ENCODE peak calls at places on chromosomes 6 and 20, in eight cellular contexts. One of them, this sample, is unnamed.

GRCh38 chr20:57397693-57398108 is 6.5 kb downstream of the RBM38 start:
- DNase-seq in mesenchymal stem cell: no peak
- DNase-seq in cardiac muscle cell: no peak
- DNase-seq in heart left ventricle: peak; percentile 26
- DNase-seq in brain microvascular endothelial cell: no peak
- DNase-seq in CD4-positive, CD25-positive, alpha-beta regulatory T cell: peak; percentile 83
- DNase-seq in RWPE1: no peak
- DNase-seq in GM23248: no peak
- DNase-seq in this sample: no peak

GRCh38 chr20:36262440-36262839 is 26.2 kb downstream of the AAR2 start:
- DNase-seq in brain microvascular endothelial cell: no peak
- DNase-seq in RWPE1: no peak
- DNase-seq in CD4-positive, CD25-positive, alpha-beta regulatory T cell: no peak
- DNase-seq in heart left ventricle: no peak
- DNase-seq in mesenchymal stem cell: no peak
- DNase-seq in GM23248: no peak
- DNase-seq in cardiac muscle cell: no peak
- DNase-seq in this sample: no peak

GRCh38 chr6:163813979-163814493 is 399.5 kb downstream of the QKI start:
- DNase-seq in GM23248: no peak
- DNase-seq in brain microvascular endothelial cell: no peak
- DNase-seq in mesenchymal stem cell: peak; percentile 2
- DNase-seq in heart left ventricle: no peak
- DNase-seq in CD4-positive, CD25-positive, alpha-beta regulatory T cell: no peak
- DNase-seq in RWPE1: no peak
- DNase-seq in cardiac muscle cell: peak; percentile 2
- DNase-seq in this sample: no peak

GRCh38 chr6:169752074-169752623 is 727 bp downstream of the ERMARD start:
- DNase-seq in mesenchymal stem cell: peak; percentile 23
- DNase-seq in brain microvascular endothelial cell: no peak
- DNase-seq in cardiac muscle cell: no peak
- DNase-seq in CD4-positive, CD25-positive, alpha-beta regulatory T cell: no peak
- DNase-seq in RWPE1: peak; percentile 3
- DNase-seq in GM23248: peak; percentile 49
- DNase-seq in heart left ventricle: no peak
- DNase-seq in this sample: no peak

GRCh38 chr20:33229843-33230242 is 6.0 kb upstream of the BPIFA1 start:
- DNase-seq in mesenchymal stem cell: no peak
- DNase-seq in heart left ventricle: no peak
- DNase-seq in CD4-positive, CD25-positive, alpha-beta regulatory T cell: no peak
- DNase-seq in brain microvascular endothelial cell: no peak
- DNase-seq in GM23248: no peak
- DNase-seq in RWPE1: no peak
- DNase-seq in cardiac muscle cell: no peak
- DNase-seq in this sample: no peak

GRCh38 chr6:99467509-99468106 is 42.5 kb upstream of the PNISR start:
- DNase-seq in brain microvascular endothelial cell: no peak
- DNase-seq in mesenchymal stem cell: peak; percentile 33
- DNase-seq in cardiac muscle cell: peak; percentile 37
- DNase-seq in heart left ventricle: no peak
- DNase-seq in GM23248: peak; percentile 65
- DNase-seq in RWPE1: peak; percentile 43
- DNase-seq in CD4-positive, CD25-positive, alpha-beta regulatory T cell: peak; percentile 40
- DNase-seq in this sample: no peak

GRCh38 chr6:20142866-20143265 is 69.4 kb downstream of the MBOAT1 start:
- DNase-seq in GM23248: no peak
- DNase-seq in heart left ventricle: no peak
- DNase-seq in RWPE1: no peak
- DNase-seq in CD4-positive, CD25-positive, alpha-beta regulatory T cell: no peak
- DNase-seq in brain microvascular endothelial cell: no peak
- DNase-seq in cardiac muscle cell: no peak
- DNase-seq in mesenchymal stem cell: no peak
- DNase-seq in this sample: no peak

GRCh38 chr6:57303931-57304681 is 13.3 kb upstream of the PRIM2 start:
- DNase-seq in CD4-positive, CD25-positive, alpha-beta regulatory T cell: no peak
- DNase-seq in GM23248: peak; percentile 38
- DNase-seq in mesenchymal stem cell: peak; percentile 33
- DNase-seq in heart left ventricle: no peak
- DNase-seq in RWPE1: no peak
- DNase-seq in brain microvascular endothelial cell: no peak
- DNase-seq in cardiac muscle cell: peak; percentile 41
- DNase-seq in this sample: no peak

GRCh38 chr6:97497713-97498331 is 214.8 kb upstream of the MMS22L start:
- DNase-seq in CD4-positive, CD25-positive, alpha-beta regulatory T cell: peak; percentile 45
- DNase-seq in brain microvascular endothelial cell: peak; percentile 64
- DNase-seq in GM23248: peak; percentile 82
- DNase-seq in cardiac muscle cell: peak; percentile 77
- DNase-seq in mesenchymal stem cell: peak; percentile 66
- DNase-seq in RWPE1: peak; percentile 19
- DNase-seq in heart left ventricle: peak; percentile 57
- DNase-seq in this sample: peak; percentile 6

GRCh38 chr20:10634683-10635411 is 39.0 kb downstream of the JAG1 start:
- DNase-seq in GM23248: peak; percentile 43
- DNase-seq in RWPE1: no peak
- DNase-seq in CD4-positive, CD25-positive, alpha-beta regulatory T cell: no peak
- DNase-seq in cardiac muscle cell: no peak
- DNase-seq in heart left ventricle: no peak
- DNase-seq in mesenchymal stem cell: peak; percentile 73
- DNase-seq in brain microvascular endothelial cell: no peak
- DNase-seq in this sample: no peak

GRCh38 chr6:24933266-24933665 is 2.5 kb downstream of the RIPOR2 start:
- DNase-seq in heart left ventricle: no peak
- DNase-seq in GM23248: no peak
- DNase-seq in mesenchymal stem cell: no peak
- DNase-seq in CD4-positive, CD25-positive, alpha-beta regulatory T cell: no peak
- DNase-seq in RWPE1: no peak
- DNase-seq in cardiac muscle cell: no peak
- DNase-seq in brain microvascular endothelial cell: no peak
- DNase-seq in this sample: no peak

GRCh38 chr6:89527634-89528033 is 94.7 kb downstream of the ANKRD6 start:
- DNase-seq in heart left ventricle: no peak
- DNase-seq in brain microvascular endothelial cell: no peak
- DNase-seq in RWPE1: peak; percentile 15
- DNase-seq in mesenchymal stem cell: no peak
- DNase-seq in CD4-positive, CD25-positive, alpha-beta regulatory T cell: peak; percentile 27
- DNase-seq in cardiac muscle cell: no peak
- DNase-seq in GM23248: peak; percentile 7
- DNase-seq in this sample: no peak

GRCh38 chr6:140353536-140353935 is 979.1 kb upstream of the CITED2 start:
- DNase-seq in mesenchymal stem cell: no peak
- DNase-seq in GM23248: no peak
- DNase-seq in brain microvascular endothelial cell: no peak
- DNase-seq in heart left ventricle: no peak
- DNase-seq in CD4-positive, CD25-positive, alpha-beta regulatory T cell: no peak
- DNase-seq in cardiac muscle cell: no peak
- DNase-seq in RWPE1: no peak
- DNase-seq in this sample: no peak

GRCh38 chr20:5809495-5809894 is 59.3 kb downstream of the SHLD1 start:
- DNase-seq in GM23248: no peak
- DNase-seq in heart left ventricle: no peak
- DNase-seq in brain microvascular endothelial cell: no peak
- DNase-seq in cardiac muscle cell: no peak
- DNase-seq in RWPE1: no peak
- DNase-seq in CD4-positive, CD25-positive, alpha-beta regulatory T cell: no peak
- DNase-seq in mesenchymal stem cell: no peak
- DNase-seq in this sample: no peak

GRCh38 chr20:5808901-5809300 is 58.7 kb downstream of the SHLD1 start:
- DNase-seq in heart left ventricle: no peak
- DNase-seq in CD4-positive, CD25-positive, alpha-beta regulatory T cell: no peak
- DNase-seq in RWPE1: no peak
- DNase-seq in GM23248: no peak
- DNase-seq in brain microvascular endothelial cell: no peak
- DNase-seq in cardiac muscle cell: no peak
- DNase-seq in mesenchymal stem cell: no peak
- DNase-seq in this sample: no peak

GRCh38 chr20:5807431-5807830 is 57.2 kb downstream of the SHLD1 start:
- DNase-seq in RWPE1: no peak
- DNase-seq in cardiac muscle cell: no peak
- DNase-seq in GM23248: no peak
- DNase-seq in heart left ventricle: no peak
- DNase-seq in mesenchymal stem cell: no peak
- DNase-seq in brain microvascular endothelial cell: no peak
- DNase-seq in CD4-positive, CD25-positive, alpha-beta regulatory T cell: no peak
- DNase-seq in this sample: no peak

GRCh38 chr20:5806457-5807263 is 56.5 kb downstream of the SHLD1 start:
- DNase-seq in brain microvascular endothelial cell: no peak
- DNase-seq in cardiac muscle cell: no peak
- DNase-seq in GM23248: no peak
- DNase-seq in RWPE1: no peak
- DNase-seq in mesenchymal stem cell: no peak
- DNase-seq in heart left ventricle: no peak
- DNase-seq in CD4-positive, CD25-positive, alpha-beta regulatory T cell: no peak
- DNase-seq in this sample: no peak

DNA sequence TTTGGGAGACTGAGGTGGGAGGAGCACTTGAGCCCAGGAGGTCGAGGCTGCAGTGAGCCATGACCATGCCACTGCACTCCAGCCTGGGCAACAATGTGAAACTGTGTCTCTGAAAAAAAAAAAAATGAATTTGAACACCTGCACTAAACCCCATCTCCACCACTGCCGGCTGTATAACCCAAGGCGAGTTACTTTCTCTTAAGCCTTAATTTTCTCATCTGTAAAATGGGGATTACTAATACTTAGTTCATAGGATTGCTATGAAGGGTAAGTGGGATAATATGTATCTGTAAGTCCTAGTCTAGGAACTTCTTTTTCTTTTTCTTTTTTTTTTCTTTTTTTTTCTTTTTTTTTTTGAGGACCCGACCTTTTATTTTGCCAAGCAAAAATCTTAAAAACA is 61.5 kb downstream of the SHLD1 start:
- DNase-seq in cardiac muscle cell: no peak
- DNase-seq in GM23248: no peak
- DNase-seq in brain microvascular endothelial cell: no peak
- DNase-seq in CD4-positive, CD25-positive, alpha-beta regulatory T cell: no peak
- DNase-seq in RWPE1: no peak
- DNase-seq in mesenchymal stem cell: no peak
- DNase-seq in heart left ventricle: no peak
- DNase-seq in this sample: no peak
- H3K27ac ChIP-seq in cardiac muscle cell: no peak overlapping the region
- H3K27ac ChIP-seq in GM23248: no peak overlapping the region
- H3K27ac ChIP-seq in brain microvascular endothelial cell: no peak overlapping the region
- H3K27ac ChIP-seq in CD4-positive, CD25-positive, alpha-beta regulatory T cell: no peak overlapping the region
- H3K27ac ChIP-seq in RWPE1: no peak overlapping the region
- H3K27ac ChIP-seq in mesenchymal stem cell: no peak overlapping the region
- H3K27ac ChIP-seq in heart left ventricle: no peak overlapping the region
- H3K27ac ChIP-seq in this sample: no peak overlapping the region

GRCh38 chr20:51635680-51636079 is 93.2 kb upstream of the NFATC2 start:
- DNase-seq in brain microvascular endothelial cell: no peak
- DNase-seq in RWPE1: no peak
- DNase-seq in cardiac muscle cell: no peak
- DNase-seq in mesenchymal stem cell: no peak
- DNase-seq in GM23248: no peak
- DNase-seq in heart left ventricle: no peak
- DNase-seq in CD4-positive, CD25-positive, alpha-beta regulatory T cell: no peak
- DNase-seq in this sample: no peak

GRCh38 chr20:51634257-51634656 is 91.7 kb upstream of the NFATC2 start:
- DNase-seq in heart left ventricle: no peak
- DNase-seq in GM23248: no peak
- DNase-seq in mesenchymal stem cell: no peak
- DNase-seq in RWPE1: no peak
- DNase-seq in CD4-positive, CD25-positive, alpha-beta regulatory T cell: no peak
- DNase-seq in brain microvascular endothelial cell: peak; percentile 30
- DNase-seq in cardiac muscle cell: no peak
- DNase-seq in this sample: no peak

GRCh38 chr20:51636123-51636522 is 93.6 kb upstream of the NFATC2 start:
- DNase-seq in heart left ventricle: no peak
- DNase-seq in CD4-positive, CD25-positive, alpha-beta regulatory T cell: no peak
- DNase-seq in mesenchymal stem cell: no peak
- DNase-seq in GM23248: no peak
- DNase-seq in brain microvascular endothelial cell: peak; percentile 73
- DNase-seq in cardiac muscle cell: no peak
- DNase-seq in RWPE1: peak; percentile 86
- DNase-seq in this sample: no peak

GRCh38 chr20:51633430-51633829 is 90.9 kb upstream of the NFATC2 start:
- DNase-seq in GM23248: no peak
- DNase-seq in CD4-positive, CD25-positive, alpha-beta regulatory T cell: no peak
- DNase-seq in heart left ventricle: no peak
- DNase-seq in mesenchymal stem cell: no peak
- DNase-seq in brain microvascular endothelial cell: no peak
- DNase-seq in cardiac muscle cell: no peak
- DNase-seq in RWPE1: no peak
- DNase-seq in this sample: no peak

DNA sequence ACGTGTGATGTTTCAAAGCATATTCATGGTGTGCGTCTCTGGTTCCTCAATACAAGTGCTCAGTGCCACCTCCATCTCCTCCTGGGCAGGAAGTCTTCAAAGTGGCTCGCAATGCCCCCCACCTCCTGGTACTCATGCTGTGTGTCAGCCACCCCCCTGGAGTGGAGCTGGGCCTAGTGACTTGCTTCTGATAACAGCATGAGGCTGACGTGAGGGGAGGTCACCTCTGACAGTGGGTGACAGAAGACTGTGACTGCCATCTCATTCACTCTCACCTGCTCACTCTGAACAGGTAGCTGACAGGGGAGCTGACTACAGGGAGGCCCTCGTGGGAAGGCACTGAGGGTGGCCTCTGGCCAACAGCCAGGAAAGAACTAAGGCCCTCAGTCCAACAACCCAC is 92.4 kb upstream of the NFATC2 start:
- DNase-seq in cardiac muscle cell: no peak
- DNase-seq in mesenchymal stem cell: no peak
- DNase-seq in brain microvascular endothelial cell: no peak
- DNase-seq in heart left ventricle: no peak
- DNase-seq in GM23248: no peak
- DNase-seq in CD4-positive, CD25-positive, alpha-beta regulatory T cell: no peak
- DNase-seq in RWPE1: no peak
- DNase-seq in this sample: no peak
- H3K27ac ChIP-seq in cardiac muscle cell: no peak overlapping the region
- H3K27ac ChIP-seq in mesenchymal stem cell: no peak overlapping the region
- H3K27ac ChIP-seq in brain microvascular endothelial cell: peak overlapping the region; percentile 46
- H3K27ac ChIP-seq in heart left ventricle: no peak overlapping the region
- H3K27ac ChIP-seq in GM23248: no peak overlapping the region
- H3K27ac ChIP-seq in CD4-positive, CD25-positive, alpha-beta regulatory T cell: no peak overlapping the region
- H3K27ac ChIP-seq in RWPE1: no peak overlapping the region
- H3K27ac ChIP-seq in this sample: no peak overlapping the region

DNA sequence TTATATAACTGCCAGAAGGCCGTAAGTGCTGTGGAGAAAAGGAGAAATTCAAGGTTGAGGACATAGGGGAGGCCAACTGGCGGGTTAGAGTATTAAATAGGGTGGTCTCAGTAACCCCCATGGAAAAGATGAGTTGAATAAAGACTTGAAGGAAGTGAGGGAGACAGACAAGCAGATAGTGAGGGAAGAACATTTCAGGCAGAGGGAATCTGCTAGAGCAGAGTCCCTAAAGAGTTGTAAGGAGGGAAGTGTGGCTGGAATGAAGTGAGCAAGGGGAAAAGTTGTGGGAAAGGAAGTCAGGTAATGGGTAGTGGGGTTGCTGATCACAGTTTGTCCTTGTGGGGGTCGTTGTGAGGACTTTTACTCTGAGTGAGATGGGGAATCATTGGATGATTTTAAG is 1.4 kb downstream of the KIFC1 start:
- DNase-seq in mesenchymal stem cell: peak; percentile 20
- DNase-seq in RWPE1: no peak
- DNase-seq in GM23248: no peak
- DNase-seq in CD4-positive, CD25-positive, alpha-beta regulatory T cell: no peak
- DNase-seq in cardiac muscle cell: no peak
- DNase-seq in heart left ventricle: no peak
- DNase-seq in brain microvascular endothelial cell: no peak
- DNase-seq in this sample: no peak
- H3K27ac ChIP-seq in mesenchymal stem cell: no peak overlapping the region
- H3K27ac ChIP-seq in RWPE1: peak overlapping the region; percentile 51
- H3K27ac ChIP-seq in GM23248: peak overlapping the region; percentile 77
- H3K27ac ChIP-seq in CD4-positive, CD25-positive, alpha-beta regulatory T cell: peak overlapping the region; percentile 92
- H3K27ac ChIP-seq in cardiac muscle cell: peak overlapping the region; percentile 92
- H3K27ac ChIP-seq in heart left ventricle: no peak overlapping the region
- H3K27ac ChIP-seq in brain microvascular endothelial cell: peak overlapping the region; percentile 73
- H3K27ac ChIP-seq in this sample: no peak overlapping the region

GRCh38 chr6:46400898-46401297 is 90.4 kb downstream of the RCAN2 start:
- DNase-seq in heart left ventricle: no peak
- DNase-seq in mesenchymal stem cell: no peak
- DNase-seq in brain microvascular endothelial cell: no peak
- DNase-seq in cardiac muscle cell: no peak
- DNase-seq in RWPE1: no peak
- DNase-seq in GM23248: no peak
- DNase-seq in CD4-positive, CD25-positive, alpha-beta regulatory T cell: no peak
- DNase-seq in this sample: no peak
- H3K27ac ChIP-seq in heart left ventricle: no peak overlapping the region
- H3K27ac ChIP-seq in mesenchymal stem cell: no peak overlapping the region
- H3K27ac ChIP-seq in brain microvascular endothelial cell: no peak overlapping the region
- H3K27ac ChIP-seq in cardiac muscle cell: no peak overlapping the region
- H3K27ac ChIP-seq in RWPE1: no peak overlapping the region
- H3K27ac ChIP-seq in GM23248: no peak overlapping the region
- H3K27ac ChIP-seq in CD4-positive, CD25-positive, alpha-beta regulatory T cell: no peak overlapping the region
- H3K27ac ChIP-seq in this sample: no peak overlapping the region